ENCODE peak calls at places on chromosomes 13 and 19, in six cellular contexts. One of them, this sample, is unnamed.

GRCh38 chr13:41061914-41062837 is 867 bp downstream of the WBP4 start:
- DNase-seq in tibial artery: no peak
- DNase-seq in cardiac muscle cell: peak
- DNase-seq in neural progenitor cell: no peak
- DNase-seq in T-helper 2 cell: no peak
- DNase-seq in stimulated activated CD4-positive, alpha-beta T cell treated with anti-CD3 and anti-CD28 coated beads, Interleukin-1b, Interleukin-23, amount 100 ng/mL, for 4 hours: no peak
- DNase-seq in this sample: no peak

GRCh38 chr19:7799640-7800355 is 30.2 kb upstream of the EVI5L start:
- DNase-seq in tibial artery: peak
- DNase-seq in cardiac muscle cell: peak
- DNase-seq in neural progenitor cell: peak
- DNase-seq in T-helper 2 cell: peak
- DNase-seq in stimulated activated CD4-positive, alpha-beta T cell treated with anti-CD3 and anti-CD28 coated beads, Interleukin-1b, Interleukin-23, amount 100 ng/mL, for 4 hours: peak
- DNase-seq in this sample: peak

GRCh38 chr19:14977128-14977527 is 2.5 kb downstream of the SLC1A6 start:
- DNase-seq in tibial artery: no peak
- DNase-seq in cardiac muscle cell: no peak
- DNase-seq in neural progenitor cell: peak
- DNase-seq in T-helper 2 cell: no peak
- DNase-seq in stimulated activated CD4-positive, alpha-beta T cell treated with anti-CD3 and anti-CD28 coated beads, Interleukin-1b, Interleukin-23, amount 100 ng/mL, for 4 hours: no peak
- DNase-seq in this sample: no peak

GRCh38 chr13:68813397-68813796 is 1294.2 kb upstream of the ATXN8OS start:
- DNase-seq in tibial artery: no peak
- DNase-seq in cardiac muscle cell: peak
- DNase-seq in neural progenitor cell: no peak
- DNase-seq in T-helper 2 cell: no peak
- DNase-seq in stimulated activated CD4-positive, alpha-beta T cell treated with anti-CD3 and anti-CD28 coated beads, Interleukin-1b, Interleukin-23, amount 100 ng/mL, for 4 hours: no peak
- DNase-seq in this sample: no peak

GRCh38 chr13:73299787-73300186 is 241.0 kb downstream of the KLF5 start:
- DNase-seq in tibial artery: no peak
- DNase-seq in cardiac muscle cell: no peak
- DNase-seq in neural progenitor cell: no peak
- DNase-seq in T-helper 2 cell: no peak
- DNase-seq in stimulated activated CD4-positive, alpha-beta T cell treated with anti-CD3 and anti-CD28 coated beads, Interleukin-1b, Interleukin-23, amount 100 ng/mL, for 4 hours: no peak
- DNase-seq in this sample: no peak

GRCh38 chr19:4172861-4173473 is 9.4 kb downstream of the SIRT6 start:
- DNase-seq in tibial artery: peak
- DNase-seq in cardiac muscle cell: peak
- DNase-seq in neural progenitor cell: peak
- DNase-seq in T-helper 2 cell: peak
- DNase-seq in stimulated activated CD4-positive, alpha-beta T cell treated with anti-CD3 and anti-CD28 coated beads, Interleukin-1b, Interleukin-23, amount 100 ng/mL, for 4 hours: peak
- DNase-seq in this sample: peak

GRCh38 chr19:8445488-8446001 is 770 bp downstream of the HNRNPM start:
- DNase-seq in tibial artery: peak
- DNase-seq in cardiac muscle cell: peak
- DNase-seq in neural progenitor cell: peak
- DNase-seq in T-helper 2 cell: peak
- DNase-seq in stimulated activated CD4-positive, alpha-beta T cell treated with anti-CD3 and anti-CD28 coated beads, Interleukin-1b, Interleukin-23, amount 100 ng/mL, for 4 hours: peak
- DNase-seq in this sample: peak

GRCh38 chr13:112209731-112210130 is 142.8 kb downstream of the SOX1 start:
- DNase-seq in tibial artery: no peak
- DNase-seq in cardiac muscle cell: no peak
- DNase-seq in neural progenitor cell: no peak
- DNase-seq in T-helper 2 cell: no peak
- DNase-seq in stimulated activated CD4-positive, alpha-beta T cell treated with anti-CD3 and anti-CD28 coated beads, Interleukin-1b, Interleukin-23, amount 100 ng/mL, for 4 hours: no peak
- DNase-seq in this sample: no peak

GRCh38 chr19:10858204-10858828 is 10.1 kb downstream of the C19orf38 start:
- DNase-seq in tibial artery: no peak
- DNase-seq in cardiac muscle cell: peak
- DNase-seq in neural progenitor cell: peak
- DNase-seq in T-helper 2 cell: no peak
- DNase-seq in stimulated activated CD4-positive, alpha-beta T cell treated with anti-CD3 and anti-CD28 coated beads, Interleukin-1b, Interleukin-23, amount 100 ng/mL, for 4 hours: no peak
- DNase-seq in this sample: peak

GRCh38 chr13:40969169-40969901 is 49.8 kb downstream of the ELF1 start:
- DNase-seq in tibial artery: no peak
- DNase-seq in cardiac muscle cell: no peak
- DNase-seq in neural progenitor cell: no peak
- DNase-seq in T-helper 2 cell: no peak
- DNase-seq in stimulated activated CD4-positive, alpha-beta T cell treated with anti-CD3 and anti-CD28 coated beads, Interleukin-1b, Interleukin-23, amount 100 ng/mL, for 4 hours: no peak
- DNase-seq in this sample: no peak

GRCh38 chr13:83121904-83122303 is 760.4 kb downstream of the SLITRK1 start:
- DNase-seq in tibial artery: no peak
- DNase-seq in cardiac muscle cell: no peak
- DNase-seq in neural progenitor cell: no peak
- DNase-seq in T-helper 2 cell: no peak
- DNase-seq in stimulated activated CD4-positive, alpha-beta T cell treated with anti-CD3 and anti-CD28 coated beads, Interleukin-1b, Interleukin-23, amount 100 ng/mL, for 4 hours: no peak
- DNase-seq in this sample: no peak

GRCh38 chr13:88926890-88927502 is 1255.8 kb downstream of the SLITRK5 start:
- DNase-seq in tibial artery: no peak
- DNase-seq in cardiac muscle cell: no peak
- DNase-seq in neural progenitor cell: no peak
- DNase-seq in T-helper 2 cell: no peak
- DNase-seq in stimulated activated CD4-positive, alpha-beta T cell treated with anti-CD3 and anti-CD28 coated beads, Interleukin-1b, Interleukin-23, amount 100 ng/mL, for 4 hours: no peak
- DNase-seq in this sample: no peak

GRCh38 chr19:11570039-11570462 is 7.4 kb downstream of the ACP5 start:
- DNase-seq in tibial artery: no peak
- DNase-seq in cardiac muscle cell: no peak
- DNase-seq in neural progenitor cell: peak
- DNase-seq in T-helper 2 cell: no peak
- DNase-seq in stimulated activated CD4-positive, alpha-beta T cell treated with anti-CD3 and anti-CD28 coated beads, Interleukin-1b, Interleukin-23, amount 100 ng/mL, for 4 hours: no peak
- DNase-seq in this sample: no peak

GRCh38 chr19:53503126-53503525 is 34.8 kb upstream of the ZNF331 start:
- DNase-seq in tibial artery: no peak
- DNase-seq in cardiac muscle cell: no peak
- DNase-seq in neural progenitor cell: no peak
- DNase-seq in T-helper 2 cell: no peak
- DNase-seq in stimulated activated CD4-positive, alpha-beta T cell treated with anti-CD3 and anti-CD28 coated beads, Interleukin-1b, Interleukin-23, amount 100 ng/mL, for 4 hours: no peak
- DNase-seq in this sample: no peak

GRCh38 chr13:73303858-73304257 is 245.1 kb downstream of the KLF5 start:
- DNase-seq in tibial artery: no peak
- DNase-seq in cardiac muscle cell: no peak
- DNase-seq in neural progenitor cell: no peak
- DNase-seq in T-helper 2 cell: no peak
- DNase-seq in stimulated activated CD4-positive, alpha-beta T cell treated with anti-CD3 and anti-CD28 coated beads, Interleukin-1b, Interleukin-23, amount 100 ng/mL, for 4 hours: no peak
- DNase-seq in this sample: no peak

GRCh38 chr19:48673436-48674100 is 751 bp upstream of the NTN5 start:
- DNase-seq in tibial artery: no peak
- DNase-seq in cardiac muscle cell: no peak
- DNase-seq in neural progenitor cell: no peak
- DNase-seq in T-helper 2 cell: no peak
- DNase-seq in stimulated activated CD4-positive, alpha-beta T cell treated with anti-CD3 and anti-CD28 coated beads, Interleukin-1b, Interleukin-23, amount 100 ng/mL, for 4 hours: no peak
- DNase-seq in this sample: no peak

GRCh38 chr13:33918199-33918932 is 100.4 kb downstream of the RFC3 start:
- DNase-seq in tibial artery: no peak
- DNase-seq in cardiac muscle cell: peak
- DNase-seq in neural progenitor cell: peak
- DNase-seq in T-helper 2 cell: no peak
- DNase-seq in stimulated activated CD4-positive, alpha-beta T cell treated with anti-CD3 and anti-CD28 coated beads, Interleukin-1b, Interleukin-23, amount 100 ng/mL, for 4 hours: no peak
- DNase-seq in this sample: no peak

GRCh38 chr13:45705936-45706335 is 3.8 kb downstream of the CBY2 start:
- DNase-seq in tibial artery: no peak
- DNase-seq in cardiac muscle cell: no peak
- DNase-seq in neural progenitor cell: no peak
- DNase-seq in T-helper 2 cell: no peak
- DNase-seq in stimulated activated CD4-positive, alpha-beta T cell treated with anti-CD3 and anti-CD28 coated beads, Interleukin-1b, Interleukin-23, amount 100 ng/mL, for 4 hours: no peak
- DNase-seq in this sample: no peak

GRCh38 chr13:99501135-99501951 is at the start of gene TM9SF2:
- DNase-seq in tibial artery: peak
- DNase-seq in cardiac muscle cell: peak
- DNase-seq in neural progenitor cell: peak
- DNase-seq in T-helper 2 cell: peak
- DNase-seq in stimulated activated CD4-positive, alpha-beta T cell treated with anti-CD3 and anti-CD28 coated beads, Interleukin-1b, Interleukin-23, amount 100 ng/mL, for 4 hours: peak
- DNase-seq in this sample: peak

GRCh38 chr19:55406869-55407624 is 541 bp downstream of the UBE2S start:
- DNase-seq in tibial artery: no peak
- DNase-seq in cardiac muscle cell: peak
- DNase-seq in neural progenitor cell: peak
- DNase-seq in T-helper 2 cell: no peak
- DNase-seq in stimulated activated CD4-positive, alpha-beta T cell treated with anti-CD3 and anti-CD28 coated beads, Interleukin-1b, Interleukin-23, amount 100 ng/mL, for 4 hours: peak
- DNase-seq in this sample: no peak

GRCh38 chr13:101127741-101128353 is 288.5 kb downstream of the NALCN start:
- DNase-seq in tibial artery: no peak
- DNase-seq in cardiac muscle cell: peak
- DNase-seq in neural progenitor cell: peak
- DNase-seq in T-helper 2 cell: no peak
- DNase-seq in stimulated activated CD4-positive, alpha-beta T cell treated with anti-CD3 and anti-CD28 coated beads, Interleukin-1b, Interleukin-23, amount 100 ng/mL, for 4 hours: no peak
- DNase-seq in this sample: no peak

GRCh38 chr19:13530720-13531119 is 24.4 kb upstream of the CACNA1A start:
- DNase-seq in tibial artery: no peak
- DNase-seq in cardiac muscle cell: no peak
- DNase-seq in neural progenitor cell: no peak
- DNase-seq in T-helper 2 cell: no peak
- DNase-seq in stimulated activated CD4-positive, alpha-beta T cell treated with anti-CD3 and anti-CD28 coated beads, Interleukin-1b, Interleukin-23, amount 100 ng/mL, for 4 hours: no peak
- DNase-seq in this sample: no peak

GRCh38 chr13:38819053-38819452 is 132.2 kb downstream of the FREM2 start:
- DNase-seq in tibial artery: no peak
- DNase-seq in cardiac muscle cell: no peak
- DNase-seq in neural progenitor cell: peak
- DNase-seq in T-helper 2 cell: no peak
- DNase-seq in stimulated activated CD4-positive, alpha-beta T cell treated with anti-CD3 and anti-CD28 coated beads, Interleukin-1b, Interleukin-23, amount 100 ng/mL, for 4 hours: no peak
- DNase-seq in this sample: no peak

GRCh38 chr13:113110852-113111315 is 5.3 kb downstream of the F7 start:
- DNase-seq in tibial artery: no peak
- DNase-seq in cardiac muscle cell: no peak
- DNase-seq in neural progenitor cell: no peak
- DNase-seq in T-helper 2 cell: no peak
- DNase-seq in stimulated activated CD4-positive, alpha-beta T cell treated with anti-CD3 and anti-CD28 coated beads, Interleukin-1b, Interleukin-23, amount 100 ng/mL, for 4 hours: no peak
- DNase-seq in this sample: peak

GRCh38 chr13:32246468-32246867 is 68.7 kb downstream of the ZAR1L start:
- DNase-seq in tibial artery: peak
- DNase-seq in cardiac muscle cell: peak
- DNase-seq in neural progenitor cell: peak
- DNase-seq in T-helper 2 cell: no peak
- DNase-seq in stimulated activated CD4-positive, alpha-beta T cell treated with anti-CD3 and anti-CD28 coated beads, Interleukin-1b, Interleukin-23, amount 100 ng/mL, for 4 hours: no peak
- DNase-seq in this sample: peak

GRCh38 chr19:45515081-45515624 is 7.9 kb downstream of the VASP start:
- DNase-seq in tibial artery: peak
- DNase-seq in cardiac muscle cell: no peak
- DNase-seq in neural progenitor cell: no peak
- DNase-seq in T-helper 2 cell: peak
- DNase-seq in stimulated activated CD4-positive, alpha-beta T cell treated with anti-CD3 and anti-CD28 coated beads, Interleukin-1b, Interleukin-23, amount 100 ng/mL, for 4 hours: peak
- DNase-seq in this sample: no peak

GRCh38 chr13:34747507-34747906 is 194.6 kb upstream of the NBEA start:
- DNase-seq in tibial artery: no peak
- DNase-seq in cardiac muscle cell: no peak
- DNase-seq in neural progenitor cell: no peak
- DNase-seq in T-helper 2 cell: no peak
- DNase-seq in stimulated activated CD4-positive, alpha-beta T cell treated with anti-CD3 and anti-CD28 coated beads, Interleukin-1b, Interleukin-23, amount 100 ng/mL, for 4 hours: no peak
- DNase-seq in this sample: no peak

GRCh38 chr19:21508198-21508597 is 2.8 kb downstream of the ZNF429 start:
- DNase-seq in tibial artery: no peak
- DNase-seq in cardiac muscle cell: no peak
- DNase-seq in neural progenitor cell: no peak
- DNase-seq in T-helper 2 cell: no peak
- DNase-seq in stimulated activated CD4-positive, alpha-beta T cell treated with anti-CD3 and anti-CD28 coated beads, Interleukin-1b, Interleukin-23, amount 100 ng/mL, for 4 hours: no peak
- DNase-seq in this sample: no peak

GRCh38 chr19:47663911-47664771 is 49.1 kb upstream of the EHD2 start:
- DNase-seq in tibial artery: peak
- DNase-seq in cardiac muscle cell: peak
- DNase-seq in neural progenitor cell: no peak
- DNase-seq in T-helper 2 cell: no peak
- DNase-seq in stimulated activated CD4-positive, alpha-beta T cell treated with anti-CD3 and anti-CD28 coated beads, Interleukin-1b, Interleukin-23, amount 100 ng/mL, for 4 hours: no peak
- DNase-seq in this sample: no peak

GRCh38 chr13:51895906-51896888 is 34.4 kb downstream of the CCDC70 start:
- DNase-seq in tibial artery: no peak
- DNase-seq in cardiac muscle cell: peak
- DNase-seq in neural progenitor cell: peak
- DNase-seq in T-helper 2 cell: no peak
- DNase-seq in stimulated activated CD4-positive, alpha-beta T cell treated with anti-CD3 and anti-CD28 coated beads, Interleukin-1b, Interleukin-23, amount 100 ng/mL, for 4 hours: peak
- DNase-seq in this sample: peak

GRCh38 chr13:36163303-36163702 is 32.1 kb upstream of the DCLK1 start:
- DNase-seq in tibial artery: no peak
- DNase-seq in cardiac muscle cell: no peak
- DNase-seq in neural progenitor cell: no peak
- DNase-seq in T-helper 2 cell: no peak
- DNase-seq in stimulated activated CD4-positive, alpha-beta T cell treated with anti-CD3 and anti-CD28 coated beads, Interleukin-1b, Interleukin-23, amount 100 ng/mL, for 4 hours: no peak
- DNase-seq in this sample: no peak

GRCh38 chr19:35055715-35056179 is 14.2 kb downstream of the HPN start:
- DNase-seq in tibial artery: no peak
- DNase-seq in cardiac muscle cell: no peak
- DNase-seq in neural progenitor cell: peak
- DNase-seq in T-helper 2 cell: no peak
- DNase-seq in stimulated activated CD4-positive, alpha-beta T cell treated with anti-CD3 and anti-CD28 coated beads, Interleukin-1b, Interleukin-23, amount 100 ng/mL, for 4 hours: no peak
- DNase-seq in this sample: peak

GRCh38 chr13:54287062-54287764 is 1258.6 kb downstream of the OLFM4 start:
- DNase-seq in tibial artery: no peak
- DNase-seq in cardiac muscle cell: no peak
- DNase-seq in neural progenitor cell: no peak
- DNase-seq in T-helper 2 cell: no peak
- DNase-seq in stimulated activated CD4-positive, alpha-beta T cell treated with anti-CD3 and anti-CD28 coated beads, Interleukin-1b, Interleukin-23, amount 100 ng/mL, for 4 hours: no peak
- DNase-seq in this sample: no peak

This sample was measured in WTC11.